ENCODE peak calls at places on chromosomes 5 and 9, in four cellular contexts. One of them, this sample, is unnamed.

GRCh38 chr5:179414459-179415215 is 69.4 kb upstream of the ADAMTS2 start:
- DNase-seq in left ventricle myocardium inferior: no peak
- DNase-seq in nephron progenitor cell: no peak
- DNase-seq in dorsolateral prefrontal cortex: no peak
- DNase-seq in this sample: no peak

GRCh38 chr9:120914410-120914809 is 12.2 kb downstream of the TRAF1 start:
- DNase-seq in left ventricle myocardium inferior: no peak
- DNase-seq in nephron progenitor cell: no peak
- DNase-seq in dorsolateral prefrontal cortex: peak
- DNase-seq in this sample: no peak

GRCh38 chr5:133850811-133851210 is 117.6 kb downstream of the C5orf15 start:
- DNase-seq in left ventricle myocardium inferior: no peak
- DNase-seq in nephron progenitor cell: no peak
- DNase-seq in dorsolateral prefrontal cortex: no peak
- DNase-seq in this sample: no peak

GRCh38 chr9:12775373-12775962 is 648 bp downstream of the LURAP1L start:
- DNase-seq in left ventricle myocardium inferior: peak
- DNase-seq in nephron progenitor cell: peak
- DNase-seq in dorsolateral prefrontal cortex: peak
- DNase-seq in this sample: peak

GRCh38 chr5:142322747-142323479 is 1.9 kb downstream of the SPRY4 start:
- DNase-seq in left ventricle myocardium inferior: peak
- DNase-seq in nephron progenitor cell: no peak
- DNase-seq in dorsolateral prefrontal cortex: no peak
- DNase-seq in this sample: no peak

GRCh38 chr5:133824661-133825254 is 143.7 kb downstream of the C5orf15 start:
- DNase-seq in left ventricle myocardium inferior: no peak
- DNase-seq in nephron progenitor cell: no peak
- DNase-seq in dorsolateral prefrontal cortex: no peak
- DNase-seq in this sample: no peak

GRCh38 chr9:92608221-92609141 is 61.5 kb downstream of the IPPK start:
- DNase-seq in left ventricle myocardium inferior: peak
- DNase-seq in nephron progenitor cell: no peak
- DNase-seq in dorsolateral prefrontal cortex: no peak
- DNase-seq in this sample: no peak

GRCh38 chr5:120778491-120779293 is 314.6 kb downstream of the PRR16 start:
- DNase-seq in left ventricle myocardium inferior: no peak
- DNase-seq in nephron progenitor cell: no peak
- DNase-seq in dorsolateral prefrontal cortex: no peak
- DNase-seq in this sample: no peak

GRCh38 chr9:119365291-119366027 is 3.8 kb downstream of the BRINP1 start:
- DNase-seq in left ventricle myocardium inferior: no peak
- DNase-seq in nephron progenitor cell: peak
- DNase-seq in dorsolateral prefrontal cortex: peak
- DNase-seq in this sample: peak

GRCh38 chr9:4689687-4690104 is 10.3 kb downstream of the CDC37L1 start:
- DNase-seq in left ventricle myocardium inferior: no peak
- DNase-seq in nephron progenitor cell: no peak
- DNase-seq in dorsolateral prefrontal cortex: no peak
- DNase-seq in this sample: no peak

GRCh38 chr9:76868897-76869296 is 37.0 kb downstream of the PRUNE2 start:
- DNase-seq in left ventricle myocardium inferior: no peak
- DNase-seq in nephron progenitor cell: no peak
- DNase-seq in dorsolateral prefrontal cortex: no peak
- DNase-seq in this sample: no peak

GRCh38 chr5:83374547-83374946 is 97.0 kb upstream of the VCAN start:
- DNase-seq in left ventricle myocardium inferior: no peak
- DNase-seq in nephron progenitor cell: no peak
- DNase-seq in dorsolateral prefrontal cortex: no peak
- DNase-seq in this sample: no peak

GRCh38 chr9:18825775-18826174 is 207.2 kb downstream of the SAXO1 start:
- DNase-seq in left ventricle myocardium inferior: no peak
- DNase-seq in nephron progenitor cell: no peak
- DNase-seq in dorsolateral prefrontal cortex: no peak
- DNase-seq in this sample: no peak

GRCh38 chr9:18822850-18823249 is 210.2 kb downstream of the SAXO1 start:
- DNase-seq in left ventricle myocardium inferior: no peak
- DNase-seq in nephron progenitor cell: no peak
- DNase-seq in dorsolateral prefrontal cortex: no peak
- DNase-seq in this sample: no peak

GRCh38 chr9:18821794-18822193 is 211.2 kb downstream of the SAXO1 start:
- DNase-seq in left ventricle myocardium inferior: no peak
- DNase-seq in nephron progenitor cell: no peak
- DNase-seq in dorsolateral prefrontal cortex: no peak
- DNase-seq in this sample: no peak

GRCh38 chr9:18826248-18826647 is 206.8 kb downstream of the SAXO1 start:
- DNase-seq in left ventricle myocardium inferior: no peak
- DNase-seq in nephron progenitor cell: no peak
- DNase-seq in dorsolateral prefrontal cortex: no peak
- DNase-seq in this sample: no peak

GRCh38 chr9:18824095-18824666 is 208.8 kb downstream of the SAXO1 start:
- DNase-seq in left ventricle myocardium inferior: no peak
- DNase-seq in nephron progenitor cell: no peak
- DNase-seq in dorsolateral prefrontal cortex: no peak
- DNase-seq in this sample: no peak
- TF ChIP-seq CTCF in left ventricle myocardium inferior: no peak
- TF ChIP-seq CTCF in nephron progenitor cell: no peak
- TF ChIP-seq CTCF in dorsolateral prefrontal cortex: no peak
- TF ChIP-seq CTCF in this sample: peak

DNA sequence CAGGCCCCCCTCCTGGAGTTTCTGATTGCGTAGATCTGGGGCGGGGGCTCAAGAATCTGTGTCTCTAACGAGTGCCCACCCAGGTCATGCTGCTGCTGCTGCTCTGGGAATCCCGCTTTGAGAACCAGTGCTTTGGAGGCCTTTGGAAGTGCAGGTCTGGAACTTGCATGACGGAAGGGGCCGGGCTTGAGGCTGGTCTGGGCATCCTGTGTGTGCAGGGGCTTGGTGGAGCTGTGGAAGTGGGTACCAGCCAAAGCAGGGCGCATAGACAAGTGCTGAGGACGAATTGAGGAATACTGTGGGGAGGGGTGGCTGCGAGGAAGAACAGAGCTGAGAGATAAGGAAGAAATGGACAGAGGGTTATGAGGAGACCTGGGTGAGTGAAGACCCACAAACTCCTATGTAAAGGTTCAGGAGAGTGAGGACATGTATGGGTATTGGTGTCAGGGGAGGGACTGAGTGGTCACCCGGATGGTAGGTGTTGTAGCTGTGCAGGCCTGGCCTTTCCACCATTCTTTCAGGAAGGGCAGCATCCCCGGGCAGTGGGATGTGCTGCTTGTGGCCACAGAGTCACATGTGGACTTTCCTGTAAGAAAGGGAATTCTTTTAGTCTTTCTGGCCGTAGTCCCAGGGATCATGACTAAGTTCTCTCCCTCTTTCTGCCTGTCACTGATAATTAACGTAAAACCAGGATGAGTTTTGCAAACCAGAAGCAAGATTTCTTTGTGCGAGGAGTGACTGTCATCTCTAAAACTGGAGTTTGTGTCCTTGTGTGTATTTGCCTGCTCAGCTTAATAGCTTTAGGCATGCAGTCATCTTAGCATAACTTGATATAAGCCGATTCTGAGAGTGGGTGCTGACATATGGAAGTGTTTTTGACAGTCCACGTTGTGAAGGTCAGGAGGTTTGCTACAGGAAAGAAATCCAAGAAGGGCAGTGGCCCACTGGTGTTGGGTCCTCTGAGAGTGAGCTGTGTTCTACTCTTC is 43.3 kb upstream of the TJP2 start:
- DNase-seq in left ventricle myocardium inferior: no peak
- DNase-seq in nephron progenitor cell: no peak
- DNase-seq in dorsolateral prefrontal cortex: no peak
- DNase-seq in this sample: no peak
- TF ChIP-seq CTCF in left ventricle myocardium inferior: no peak
- TF ChIP-seq CTCF in nephron progenitor cell: no peak
- TF ChIP-seq CTCF in dorsolateral prefrontal cortex: no peak
- TF ChIP-seq CTCF in this sample: no peak

DNA sequence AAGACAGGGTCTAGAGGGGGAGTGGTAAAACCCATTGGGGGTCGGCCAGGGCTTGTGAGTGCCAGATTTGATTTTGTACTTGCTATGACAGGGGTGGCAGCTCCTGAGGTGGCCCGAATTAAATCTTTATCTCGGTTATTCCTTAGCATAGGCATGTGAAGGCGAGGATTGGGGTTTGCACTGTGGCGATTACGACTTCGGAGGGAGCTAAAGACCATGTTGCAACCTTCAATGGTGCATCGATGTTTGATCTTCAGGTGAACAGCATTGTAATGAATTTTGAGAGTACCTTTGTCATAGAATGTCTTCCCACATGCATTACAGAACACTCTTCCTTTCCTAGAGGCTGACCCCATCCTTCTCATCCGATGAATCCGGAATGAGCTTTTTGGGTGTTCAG is 433.9 kb downstream of the BNC2 start:
- DNase-seq in left ventricle myocardium inferior: no peak
- DNase-seq in nephron progenitor cell: no peak
- DNase-seq in dorsolateral prefrontal cortex: no peak
- DNase-seq in this sample: no peak
- TF ChIP-seq CTCF in left ventricle myocardium inferior: no peak
- TF ChIP-seq CTCF in nephron progenitor cell: no peak
- TF ChIP-seq CTCF in dorsolateral prefrontal cortex: no peak
- TF ChIP-seq CTCF in this sample: no peak

GRCh38 chr5:96934695-96935555 is 955 bp upstream of the LNPEP start:
- DNase-seq in left ventricle myocardium inferior: peak
- DNase-seq in nephron progenitor cell: peak
- DNase-seq in dorsolateral prefrontal cortex: peak
- DNase-seq in this sample: peak
- TF ChIP-seq CTCF in left ventricle myocardium inferior: no peak
- TF ChIP-seq CTCF in nephron progenitor cell: no peak
- TF ChIP-seq CTCF in dorsolateral prefrontal cortex: no peak
- TF ChIP-seq CTCF in this sample: no peak

This sample was measured in neural crest cell.